ENCODE peak calls at places on chromosome 20, in five cellular contexts. B is neuronal stem cell, V is mesendoderm, S is H1, J is IMR-90. X is an unnamed sample.

GRCh38 chr20:8903655-8904605 is 165.0 kb upstream of the PLCB4 start:
- DNase-seq in B (no peak), V (no peak), S (no peak), J (no peak), X (no peak)

GRCh38 chr20:36579996-36580545 is 6.7 kb downstream of the TGIF2 start:
- DNase-seq in B (no peak), V (no peak), S (no peak), J (peak), X (no peak)

GRCh38 chr20:62924567-62925419 is 1.5 kb downstream of the DIDO1 start:
- DNase-seq in B (no peak), V (no peak), S (no peak), J (peak), X (no peak)

GRCh38 chr20:21510414-21510971 is 3.4 kb downstream of the NKX2-2 start:
- DNase-seq in B (no peak), V (peak), S (peak), J (no peak), X (no peak)

GRCh38 chr20:24132246-24132645 is 143.7 kb upstream of the GGTLC1 start:
- DNase-seq in B (no peak), V (peak), S (no peak), J (no peak), X (peak)

GRCh38 chr20:20373046-20373706 is 5.3 kb downstream of the INSM1 start:
- DNase-seq in B (no peak), V (no peak), S (no peak), J (peak), X (peak)

GRCh38 chr20:49545572-49545971 is 22.4 kb downstream of the PTGIS start:
- DNase-seq in B (no peak), V (peak), S (no peak), J (no peak), X (no peak)

GRCh38 chr20:6053776-6054688 is at the start of gene LRRN4:
- DNase-seq in B (no peak), V (peak), S (peak), J (peak), X (peak)

GRCh38 chr20:63543131-63543530 is 4.4 kb downstream of the SRMS start:
- DNase-seq in B (no peak), V (no peak), S (no peak), J (no peak), X (no peak)

GRCh38 chr20:5557123-5557522 is 193.1 kb upstream of the SHLD1 start:
- DNase-seq in B (peak), V (peak), S (peak), J (peak), X (peak)

GRCh38 chr20:43442310-43442880 is 15.3 kb upstream of the SRSF6 start:
- DNase-seq in B (no peak), V (peak), S (no peak), J (peak), X (no peak)

GRCh38 chr20:61589055-61589385 is 337.0 kb downstream of the CDH4 start:
- DNase-seq in B (no peak), V (peak), S (no peak), J (peak), X (no peak)

GRCh38 chr20:61733891-61734732 is 331.6 kb downstream of the TAF4 start:
- DNase-seq in B (no peak), V (no peak), S (no peak), J (no peak), X (no peak)

GRCh38 chr20:41510847-41511453 is 107.2 kb downstream of the CHD6 start:
- DNase-seq in B (no peak), V (no peak), S (no peak), J (no peak), X (no peak)

GRCh38 chr20:21499641-21500040 is 14.2 kb downstream of the NKX2-2 start:
- DNase-seq in B (no peak), V (no peak), S (peak), J (no peak), X (no peak)

GRCh38 chr20:36720510-36720909 is 25.4 kb downstream of the NDRG3 start:
- DNase-seq in B (no peak), V (no peak), S (no peak), J (peak), X (no peak)

GRCh38 chr20:48648482-48649051 is 179.2 kb downstream of the PREX1 start:
- DNase-seq in B (no peak), V (no peak), S (no peak), J (no peak), X (no peak)

GRCh38 chr20:4154958-4155411 is 139.6 kb upstream of the RNF24 start:
- DNase-seq in B (no peak), V (no peak), S (no peak), J (no peak), X (peak)

GRCh38 chr20:10434467-10434831 is 427 bp upstream of the MKKS start:
- DNase-seq in B (peak), V (peak), S (peak), J (peak), X (peak)

GRCh38 chr20:21514553-21515251 is 838 bp upstream of the NKX2-2 start:
- DNase-seq in B (no peak), V (peak), S (peak), J (no peak), X (no peak)

GRCh38 chr20:25683050-25683449 is 13.6 kb downstream of the ZNF337 start:
- DNase-seq in B (no peak), V (no peak), S (no peak), J (no peak), X (no peak)

GRCh38 chr20:29689411-29690225 is 1567.8 kb upstream of the DEFB115 start:
- DNase-seq in B (no peak), V (no peak), S (no peak), J (no peak), X (peak)

GRCh38 chr20:24579475-24579874 is 110.0 kb downstream of the SYNDIG1 start:
- DNase-seq in B (no peak), V (no peak), S (no peak), J (no peak), X (no peak)

GRCh38 chr20:4119854-4120209 is 104.5 kb upstream of the RNF24 start:
- DNase-seq in B (no peak), V (no peak), S (no peak), J (no peak), X (no peak)

GRCh38 chr20:64145458-64146300 is 18.6 kb upstream of the MYT1 start:
- DNase-seq in B (no peak), V (peak), S (peak), J (no peak), X (no peak)

DNA sequence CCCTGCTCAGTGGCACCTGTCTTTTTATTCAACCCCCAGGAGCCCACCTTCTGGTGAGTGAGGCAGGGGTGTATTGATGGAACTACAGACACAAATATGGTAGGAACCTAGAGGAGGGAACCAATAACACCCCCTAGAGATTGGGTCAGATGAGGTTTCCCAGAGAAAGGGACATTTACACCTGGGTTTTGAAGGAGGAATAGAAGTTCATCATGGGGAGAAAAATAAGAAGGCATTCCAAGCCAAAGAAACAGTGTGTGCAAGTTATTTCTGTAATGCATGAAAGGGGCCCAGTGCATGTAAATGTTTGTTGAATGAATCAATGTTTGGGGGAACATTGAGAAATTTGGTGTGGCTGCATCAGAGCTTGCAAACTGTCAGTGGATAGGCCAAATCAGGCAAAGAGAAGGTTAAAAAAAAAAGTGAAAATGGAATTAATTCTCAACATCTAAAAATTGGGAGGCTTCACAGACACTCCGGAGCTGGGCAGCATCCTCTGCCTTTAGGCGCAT is 11.1 kb upstream of the KIAA1755 start:
- DNase-seq in B (no peak), V (no peak), S (no peak), J (no peak), X (no peak)
- H3K4ac ChIP-seq in B (no peak), V (no peak), S (no peak), J (peak), X (no peak)

GRCh38 chr20:13685623-13686022 is 46.9 kb upstream of the TASP1 start:
- DNase-seq in B (no peak), V (no peak), S (no peak), J (no peak), X (no peak)

GRCh38 chr20:13687827-13688226 is 49.1 kb upstream of the TASP1 start:
- DNase-seq in B (no peak), V (no peak), S (no peak), J (no peak), X (no peak)

GRCh38 chr20:13681248-13682125 is 42.8 kb upstream of the TASP1 start:
- DNase-seq in B (no peak), V (no peak), S (no peak), J (no peak), X (peak)

GRCh38 chr20:13684566-13685222 is 46.0 kb upstream of the TASP1 start:
- DNase-seq in B (no peak), V (no peak), S (no peak), J (no peak), X (no peak)

GRCh38 chr20:13683833-13684232 is 45.1 kb upstream of the TASP1 start:
- DNase-seq in B (no peak), V (peak), S (no peak), J (no peak), X (no peak)
- H3K9ac ChIP-seq in B (no peak), V (no peak), S (no peak), J (no peak), X (no peak)

DNA sequence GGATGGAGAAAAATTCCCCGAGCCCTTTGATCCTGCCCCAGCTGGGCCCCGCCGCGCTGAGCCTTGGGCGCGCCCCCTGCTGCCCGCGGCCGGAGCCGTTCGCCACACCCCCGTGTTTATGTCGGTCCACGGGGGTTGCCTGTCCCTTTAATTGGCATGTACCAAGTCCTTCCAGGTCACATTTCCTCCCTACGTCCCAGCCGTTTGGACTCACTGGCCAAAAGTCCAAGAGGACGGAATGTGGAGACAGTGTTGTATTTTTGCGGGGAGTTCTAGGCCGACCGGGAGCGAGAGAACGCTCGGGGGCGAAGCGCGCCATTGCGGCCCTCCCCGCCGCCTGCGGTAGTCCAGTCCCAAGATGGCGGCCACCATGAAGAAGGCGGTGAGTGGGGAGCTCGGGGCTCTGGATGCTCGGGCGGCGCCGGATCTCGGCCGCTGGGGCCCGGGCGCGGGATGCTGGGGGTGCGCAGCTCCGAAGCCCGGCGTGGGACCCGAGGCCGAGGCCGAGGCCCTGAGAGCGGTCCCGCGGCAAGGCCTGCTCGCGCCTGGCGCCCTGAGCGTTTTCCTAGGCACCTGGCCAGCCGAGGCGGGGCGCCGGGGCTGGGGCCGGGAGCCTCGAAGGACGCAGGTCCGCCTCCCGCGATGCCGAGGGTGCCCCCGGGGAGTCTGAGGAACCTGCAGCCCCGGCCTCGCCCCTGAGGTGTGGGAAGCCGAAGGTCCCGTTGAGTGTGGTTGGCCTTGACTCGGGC is at the start of gene PFDN4:
- DNase-seq in B (peak), V (peak), S (peak), J (peak), X (peak)
- H3K23ac ChIP-seq in B (peak), V (peak), S (no peak), J (peak), X (no peak)

DNA sequence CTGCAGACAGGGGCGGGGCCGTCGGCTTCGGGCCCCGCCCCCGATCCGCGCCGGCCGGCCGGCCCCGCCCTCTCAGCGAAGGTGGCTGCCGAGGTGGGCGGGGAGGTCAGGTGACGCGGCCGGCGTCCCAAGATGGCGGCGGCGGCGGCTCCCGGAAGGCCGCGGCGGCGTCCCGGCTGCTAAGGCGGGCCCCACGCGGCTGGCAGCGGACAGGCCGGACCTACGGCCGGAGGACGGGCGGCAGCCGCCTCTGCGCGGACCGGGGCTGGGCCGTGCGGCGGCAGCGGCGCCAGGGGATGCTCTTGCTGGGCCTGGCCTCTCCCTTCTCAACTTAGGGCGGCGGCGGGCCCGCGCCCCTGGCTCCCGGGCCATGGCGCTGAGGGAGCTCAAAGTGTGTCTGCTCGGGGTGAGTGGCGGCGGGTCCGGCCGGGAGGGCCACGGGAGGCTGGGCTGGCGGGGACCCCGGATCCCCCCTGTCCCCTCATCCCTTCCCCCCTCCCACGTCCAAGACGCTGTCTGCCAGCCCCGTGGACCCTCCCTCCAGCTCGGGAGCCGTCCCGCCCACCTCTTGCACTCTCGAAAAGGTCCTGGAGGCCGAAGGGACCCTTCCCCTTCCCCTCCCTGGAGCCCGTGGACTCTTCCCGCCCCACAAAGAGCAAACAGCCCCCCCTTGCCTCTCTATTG is at the start of gene RAB22A:
- DNase-seq in B (peak), V (peak), S (peak), J (peak), X (peak)
- H3K4ac ChIP-seq in B (peak), V (peak), S (no peak), J (peak), X (peak)

GRCh38 chr20:51767018-51767866 is 948 bp downstream of the ATP9A start:
- DNase-seq in B (peak), V (peak), S (peak), J (no peak), X (peak)
- H3K9ac ChIP-seq in B (peak), V (peak), S (no peak), J (peak), X (no peak)

GRCh38 chr20:460180-460579 is 2.2 kb downstream of the TBC1D20 start:
- DNase-seq in B (no peak), V (no peak), S (no peak), J (no peak), X (no peak)

GRCh38 chr20:458766-459165 is 3.6 kb downstream of the TBC1D20 start:
- DNase-seq in B (no peak), V (no peak), S (no peak), J (no peak), X (no peak)

GRCh38 chr20:460707-461106 is 1.6 kb downstream of the TBC1D20 start:
- DNase-seq in B (no peak), V (no peak), S (no peak), J (no peak), X (no peak)

GRCh38 chr20:462199-462991 is at the start of gene TBC1D20:
- DNase-seq in B (peak), V (peak), S (peak), J (peak), X (peak)

DNA sequence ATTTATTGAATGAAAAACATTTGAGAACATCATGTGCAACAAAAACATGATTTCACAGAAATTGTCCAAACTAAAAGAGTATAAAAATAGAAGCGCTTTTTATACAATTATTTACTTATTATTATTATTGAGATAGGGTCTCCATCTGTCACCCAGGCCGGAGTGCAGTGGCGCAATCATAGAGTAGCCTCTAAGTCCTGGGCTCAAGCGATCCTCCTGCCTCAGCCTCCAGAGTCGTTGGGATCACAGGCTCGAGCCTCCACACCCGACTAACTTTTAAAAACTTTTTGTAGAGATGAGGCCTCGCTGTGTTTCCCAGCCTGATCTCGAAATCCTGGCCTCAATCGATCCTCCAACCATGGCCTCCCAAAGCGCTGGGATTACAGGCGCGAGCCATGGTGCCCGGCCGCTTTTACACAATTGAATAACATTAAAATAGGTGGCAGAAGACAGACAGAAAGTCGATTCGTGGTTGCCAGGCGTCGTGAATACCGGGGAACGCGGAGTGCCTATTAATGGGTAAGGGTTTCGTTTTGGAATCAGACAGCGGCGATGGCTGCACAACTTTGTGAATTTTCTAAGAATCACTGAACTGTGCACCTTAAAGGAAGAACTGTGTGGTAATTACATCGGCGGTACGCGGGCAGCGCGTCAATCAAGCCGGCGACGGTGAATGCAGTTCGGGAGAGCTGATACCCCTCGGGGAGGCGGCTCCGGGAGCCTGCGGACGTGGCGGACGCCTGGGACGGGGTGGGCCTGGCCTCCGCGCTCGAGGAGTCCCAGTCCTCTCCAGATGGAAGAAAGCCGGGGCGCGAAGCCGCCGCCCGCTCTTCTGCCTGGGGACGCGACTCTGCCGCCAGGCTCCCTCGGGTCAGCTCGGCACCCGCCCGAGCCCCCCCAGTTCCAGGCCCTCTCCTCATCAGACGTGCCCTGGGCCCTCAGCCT is 807 bp downstream of the TBC1D20 start:
- DNase-seq in B (peak), V (peak), S (peak), J (peak), X (peak)
- H3K23ac ChIP-seq in B (no peak), V (peak), S (no peak), J (peak), X (no peak)

DNA sequence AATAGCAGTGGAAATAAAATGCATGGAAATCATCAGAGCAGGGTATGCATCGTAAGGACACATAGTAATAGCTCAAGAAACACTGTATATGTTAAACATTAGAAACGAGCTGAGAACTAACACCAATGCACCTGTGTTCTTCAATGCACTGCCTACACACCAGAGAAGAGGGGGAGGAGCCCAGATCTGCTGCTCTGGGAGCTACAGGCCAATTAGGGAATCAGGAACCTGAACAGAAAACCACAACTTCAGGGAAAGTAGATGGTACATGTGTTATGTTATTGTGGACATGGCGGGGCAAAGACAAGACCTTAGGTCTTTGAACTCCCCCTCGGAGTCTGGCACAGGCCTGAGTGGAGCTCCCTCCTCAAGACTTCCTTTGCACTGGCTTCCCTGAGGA is 39.7 kb downstream of the RIPOR3 start:
- DNase-seq in B (no peak), V (no peak), S (no peak), J (no peak), X (no peak)
- H3K4ac ChIP-seq in B (no peak), V (no peak), S (no peak), J (peak), X (no peak)

GRCh38 chr20:45993197-45993951 is 15.3 kb upstream of the MMP9 start:
- DNase-seq in B (no peak), V (peak), S (no peak), J (peak), X (peak)
- H3K9ac ChIP-seq in B (no peak), V (peak), S (no peak), J (no peak), X (no peak)

DNA sequence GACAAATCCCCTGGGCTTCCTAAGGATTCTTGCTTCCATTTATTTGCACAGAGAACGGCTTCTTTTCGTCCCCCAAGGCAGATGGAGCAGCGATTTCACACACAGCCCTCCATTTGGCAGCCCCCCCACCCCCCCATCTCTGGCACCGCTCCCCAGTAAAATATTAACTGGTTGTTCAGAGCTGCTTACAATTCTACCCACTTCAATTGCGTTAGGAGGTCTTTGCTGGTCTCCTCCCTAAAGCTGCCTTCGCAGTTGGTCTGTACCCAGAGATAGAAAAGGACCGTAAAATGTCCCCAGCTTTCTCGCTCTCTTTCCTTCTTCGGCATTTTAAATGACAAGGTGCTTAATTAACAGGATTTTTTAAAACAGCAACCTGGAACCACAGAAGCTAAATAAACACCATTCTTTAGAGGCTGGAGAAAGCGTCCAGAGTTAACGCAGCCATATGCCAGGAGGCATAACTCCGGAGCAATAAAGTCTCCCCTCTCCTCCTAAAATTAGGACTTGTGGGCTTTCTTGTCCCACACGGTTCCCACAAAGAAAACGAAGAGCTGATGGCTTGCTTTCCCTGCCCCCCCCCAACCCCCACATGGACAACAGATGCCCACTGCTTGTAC is 1.7 kb upstream of the ZMYND8 start:
- DNase-seq in B (no peak), V (no peak), S (no peak), J (no peak), X (no peak)
- H3K23ac ChIP-seq in B (peak), V (peak), S (no peak), J (peak), X (no peak)

X was measured in trophoblast cell.